ENCODE peak calls at places on chromosomes 16 and 17, in five cellular contexts. One of them, this sample, is unnamed.

GRCh38 chr17:69779378-69780214 is 295.4 kb upstream of the KCNJ16 start:
- DNase-seq in bronchial epithelial cell: peak
- DNase-seq in transverse colon: no peak
- DNase-seq in AG09309: no peak
- DNase-seq in thyroid gland: no peak
- DNase-seq in this sample: peak

GRCh38 chr17:43732961-43733360 is 25.6 kb downstream of the SOST start:
- DNase-seq in AG09309: peak
- DNase-seq in thyroid gland: no peak
- DNase-seq in transverse colon: no peak
- DNase-seq in bronchial epithelial cell: peak
- DNase-seq in this sample: peak

GRCh38 chr17:46072998-46073397 is 73.9 kb downstream of the STH start:
- DNase-seq in transverse colon: no peak
- DNase-seq in thyroid gland: no peak
- DNase-seq in AG09309: no peak
- DNase-seq in bronchial epithelial cell: no peak
- DNase-seq in this sample: no peak

GRCh38 chr16:88387177-88387576 is 4.4 kb downstream of the ZNF469 start:
- DNase-seq in bronchial epithelial cell: no peak
- DNase-seq in transverse colon: no peak
- DNase-seq in AG09309: no peak
- DNase-seq in thyroid gland: no peak
- DNase-seq in this sample: no peak

GRCh38 chr17:50056961-50057330 is 1.0 kb downstream of the ITGA3 start:
- DNase-seq in transverse colon: peak
- DNase-seq in bronchial epithelial cell: no peak
- DNase-seq in thyroid gland: peak
- DNase-seq in AG09309: no peak
- DNase-seq in this sample: peak

GRCh38 chr17:70434536-70435490 is 265.5 kb downstream of the KCNJ2 start:
- DNase-seq in AG09309: no peak
- DNase-seq in bronchial epithelial cell: no peak
- DNase-seq in thyroid gland: no peak
- DNase-seq in transverse colon: peak
- DNase-seq in this sample: no peak

GRCh38 chr17:74061758-74062157 is 141.7 kb upstream of the RPL38 start:
- DNase-seq in transverse colon: no peak
- DNase-seq in bronchial epithelial cell: no peak
- DNase-seq in AG09309: no peak
- DNase-seq in thyroid gland: no peak
- DNase-seq in this sample: no peak

GRCh38 chr16:19722269-19722952 is 4.3 kb downstream of the IQCK start:
- DNase-seq in thyroid gland: no peak
- DNase-seq in bronchial epithelial cell: no peak
- DNase-seq in AG09309: no peak
- DNase-seq in transverse colon: no peak
- DNase-seq in this sample: no peak

GRCh38 chr17:45574376-45574775 is 83.9 kb upstream of the PLEKHM1 start:
- DNase-seq in thyroid gland: no peak
- DNase-seq in bronchial epithelial cell: no peak
- DNase-seq in transverse colon: no peak
- DNase-seq in AG09309: peak
- DNase-seq in this sample: no peak

GRCh38 chr17:15465045-15465701 is 2.2 kb downstream of the CDRT4 start:
- DNase-seq in AG09309: no peak
- DNase-seq in bronchial epithelial cell: no peak
- DNase-seq in thyroid gland: no peak
- DNase-seq in transverse colon: no peak
- DNase-seq in this sample: no peak

GRCh38 chr16:71203631-71204030 is 26.9 kb downstream of the HYDIN start:
- DNase-seq in thyroid gland: no peak
- DNase-seq in bronchial epithelial cell: no peak
- DNase-seq in transverse colon: no peak
- DNase-seq in AG09309: no peak
- DNase-seq in this sample: no peak

GRCh38 chr17:49390548-49391324 is 23.9 kb downstream of the PHB1 start:
- DNase-seq in transverse colon: peak
- DNase-seq in thyroid gland: no peak
- DNase-seq in AG09309: no peak
- DNase-seq in bronchial epithelial cell: no peak
- DNase-seq in this sample: no peak

GRCh38 chr16:57590654-57591085 is 37.8 kb upstream of the ADGRG1 start:
- DNase-seq in AG09309: peak
- DNase-seq in transverse colon: no peak
- DNase-seq in thyroid gland: no peak
- DNase-seq in bronchial epithelial cell: peak
- DNase-seq in this sample: peak

GRCh38 chr16:89557230-89557935 is 3.1 kb upstream of the RPL13 start:
- DNase-seq in transverse colon: peak
- DNase-seq in bronchial epithelial cell: peak
- DNase-seq in AG09309: peak
- DNase-seq in thyroid gland: peak
- DNase-seq in this sample: peak

GRCh38 chr17:55437165-55437605 is 15.6 kb upstream of the MMD start:
- DNase-seq in transverse colon: no peak
- DNase-seq in AG09309: no peak
- DNase-seq in thyroid gland: peak
- DNase-seq in bronchial epithelial cell: no peak
- DNase-seq in this sample: no peak

GRCh38 chr16:81629896-81630631 is 149.0 kb upstream of the PLCG2 start:
- DNase-seq in AG09309: no peak
- DNase-seq in thyroid gland: peak
- DNase-seq in bronchial epithelial cell: no peak
- DNase-seq in transverse colon: no peak
- DNase-seq in this sample: no peak

GRCh38 chr16:72815348-72816318 is 232.3 kb downstream of the ZFHX3 start:
- DNase-seq in thyroid gland: no peak
- DNase-seq in AG09309: no peak
- DNase-seq in bronchial epithelial cell: no peak
- DNase-seq in transverse colon: no peak
- DNase-seq in this sample: no peak

GRCh38 chr16:49327466-49327865 is 45.8 kb upstream of the CBLN1 start:
- DNase-seq in bronchial epithelial cell: no peak
- DNase-seq in thyroid gland: no peak
- DNase-seq in transverse colon: no peak
- DNase-seq in AG09309: no peak
- DNase-seq in this sample: no peak

GRCh38 chr17:74552037-74552436 is 6.1 kb upstream of the CD300C start:
- DNase-seq in AG09309: no peak
- DNase-seq in thyroid gland: no peak
- DNase-seq in transverse colon: no peak
- DNase-seq in bronchial epithelial cell: peak
- DNase-seq in this sample: peak

GRCh38 chr16:25586826-25587225 is 104.9 kb upstream of the HS3ST4 start:
- DNase-seq in AG09309: no peak
- DNase-seq in transverse colon: no peak
- DNase-seq in thyroid gland: no peak
- DNase-seq in bronchial epithelial cell: no peak
- DNase-seq in this sample: no peak

GRCh38 chr17:27575100-27575911 is 55.7 kb upstream of the LGALS9 start:
- DNase-seq in AG09309: no peak
- DNase-seq in transverse colon: no peak
- DNase-seq in bronchial epithelial cell: no peak
- DNase-seq in thyroid gland: no peak
- DNase-seq in this sample: no peak

GRCh38 chr17:81647640-81648012 is 8.7 kb downstream of the PDE6G start:
- DNase-seq in AG09309: no peak
- DNase-seq in thyroid gland: no peak
- DNase-seq in transverse colon: no peak
- DNase-seq in bronchial epithelial cell: no peak
- DNase-seq in this sample: no peak

GRCh38 chr16:1510272-1510671 is 17.1 kb downstream of the TELO2 start:
- DNase-seq in AG09309: no peak
- DNase-seq in transverse colon: no peak
- DNase-seq in bronchial epithelial cell: no peak
- DNase-seq in thyroid gland: no peak
- DNase-seq in this sample: no peak

GRCh38 chr16:48076455-48077012 is 79.3 kb downstream of the ABCC12 start:
- DNase-seq in AG09309: no peak
- DNase-seq in bronchial epithelial cell: peak
- DNase-seq in transverse colon: no peak
- DNase-seq in thyroid gland: no peak
- DNase-seq in this sample: peak

GRCh38 chr17:69828087-69828486 is 246.9 kb upstream of the KCNJ16 start:
- DNase-seq in thyroid gland: peak
- DNase-seq in transverse colon: no peak
- DNase-seq in AG09309: no peak
- DNase-seq in bronchial epithelial cell: no peak
- DNase-seq in this sample: no peak

GRCh38 chr17:81858967-81859905 is 1.1 kb downstream of the P4HB start:
- DNase-seq in transverse colon: no peak
- DNase-seq in bronchial epithelial cell: no peak
- DNase-seq in thyroid gland: no peak
- DNase-seq in AG09309: no peak
- DNase-seq in this sample: no peak

GRCh38 chr16:50293994-50294855 is 27.9 kb downstream of the ADCY7 start:
- DNase-seq in transverse colon: no peak
- DNase-seq in thyroid gland: no peak
- DNase-seq in AG09309: no peak
- DNase-seq in bronchial epithelial cell: no peak
- DNase-seq in this sample: no peak

GRCh38 chr16:73231379-73231778 is 183.5 kb upstream of the ZFHX3 start:
- DNase-seq in AG09309: no peak
- DNase-seq in bronchial epithelial cell: no peak
- DNase-seq in transverse colon: no peak
- DNase-seq in thyroid gland: no peak
- DNase-seq in this sample: no peak

DNA sequence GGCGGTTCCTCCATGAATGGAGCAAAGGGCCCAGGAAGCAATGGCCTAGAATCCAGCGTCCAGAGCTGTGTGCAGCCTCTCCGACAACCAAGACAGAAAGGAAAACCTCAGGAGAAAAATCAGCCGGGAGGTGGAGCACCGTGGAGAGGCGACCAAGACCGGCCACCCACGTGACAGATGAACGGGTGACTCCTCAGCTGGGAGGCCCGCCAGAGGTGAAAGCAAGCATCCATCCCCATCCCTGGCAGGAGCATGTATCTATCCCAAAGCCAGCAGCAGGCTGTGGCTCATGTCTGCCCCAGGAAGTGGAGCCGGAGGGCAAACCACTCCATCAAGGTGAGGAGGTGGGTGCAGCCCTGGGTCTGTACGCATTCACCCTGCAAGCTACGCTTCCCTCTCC is 52.1 kb downstream of the FOXL1 start:
- DNase-seq in transverse colon: no peak
- DNase-seq in bronchial epithelial cell: no peak
- DNase-seq in thyroid gland: no peak
- DNase-seq in AG09309: no peak
- DNase-seq in this sample: no peak
- TF ChIP-seq CTCF in transverse colon: no peak
- TF ChIP-seq CTCF in bronchial epithelial cell: no peak
- TF ChIP-seq CTCF in thyroid gland: no peak
- TF ChIP-seq CTCF in AG09309: no peak
- TF ChIP-seq CTCF in this sample: no peak

DNA sequence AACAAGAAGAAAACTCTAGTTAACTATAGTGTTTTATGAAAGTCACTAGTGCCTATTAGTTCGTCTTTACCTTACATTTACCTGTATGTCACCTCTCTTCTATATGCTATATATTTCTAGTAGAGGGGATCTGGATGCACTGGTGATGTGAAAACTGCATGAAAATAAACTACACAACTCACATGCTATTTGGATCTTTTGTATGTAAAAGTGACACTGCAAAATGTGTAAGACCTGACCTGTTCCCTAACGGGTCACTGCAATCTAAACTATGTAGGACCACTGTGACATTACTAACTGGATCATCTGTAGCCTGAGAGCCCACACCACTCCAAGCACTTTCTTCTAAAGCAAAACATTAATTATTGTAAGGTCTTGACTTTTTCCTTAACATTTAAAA is 1.7 kb downstream of the BLMH start:
- DNase-seq in bronchial epithelial cell: no peak
- DNase-seq in thyroid gland: no peak
- DNase-seq in transverse colon: no peak
- DNase-seq in AG09309: no peak
- DNase-seq in this sample: no peak
- H3K4me3 ChIP-seq in bronchial epithelial cell: no peak
- H3K4me3 ChIP-seq in thyroid gland: no peak
- H3K4me3 ChIP-seq in transverse colon: no peak
- H3K4me3 ChIP-seq in AG09309: no peak
- H3K4me3 ChIP-seq in this sample: no peak

DNA sequence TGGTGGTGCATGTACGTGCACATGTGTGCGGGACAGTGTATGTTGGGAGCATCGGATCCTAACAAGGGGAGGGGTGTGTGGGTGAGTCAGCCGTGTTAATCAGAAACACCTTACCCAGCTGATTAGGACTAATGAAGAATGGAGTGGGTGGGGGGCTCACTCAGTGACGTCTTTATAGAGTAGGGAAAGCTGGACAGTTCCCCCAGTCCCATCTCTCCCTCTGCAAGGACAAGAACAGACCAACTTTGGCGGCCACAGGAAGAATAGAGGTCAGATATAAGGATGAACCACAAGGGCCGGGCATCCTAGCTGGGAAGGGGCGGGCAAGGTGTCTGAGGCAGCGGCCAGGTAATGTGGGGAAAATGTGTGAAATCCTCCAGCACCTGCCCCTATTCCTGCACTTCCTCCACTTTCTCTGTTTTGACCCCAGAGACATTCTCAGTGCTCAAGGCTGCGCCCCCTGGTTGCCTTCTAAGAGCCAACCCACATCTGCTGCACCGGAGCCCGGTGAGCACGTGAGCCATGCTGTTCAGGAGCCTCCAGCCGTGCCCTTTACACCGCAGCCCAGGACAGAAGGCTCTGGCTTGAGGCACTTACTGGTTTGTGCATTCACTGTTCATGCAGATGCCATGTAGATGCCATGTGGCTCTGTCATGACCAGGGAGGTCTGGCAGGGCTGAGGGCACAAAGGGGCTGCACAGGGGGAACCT is 18.9 kb upstream of the TBX21 start:
- DNase-seq in transverse colon: no peak
- DNase-seq in bronchial epithelial cell: no peak
- DNase-seq in AG09309: no peak
- DNase-seq in thyroid gland: no peak
- DNase-seq in this sample: no peak
- TF ChIP-seq CTCF in transverse colon: no peak
- TF ChIP-seq CTCF in bronchial epithelial cell: no peak
- TF ChIP-seq CTCF in AG09309: no peak
- TF ChIP-seq CTCF in thyroid gland: no peak
- TF ChIP-seq CTCF in this sample: no peak

GRCh38 chr17:2485543-2485942 is 26.1 kb downstream of the METTL16 start:
- DNase-seq in AG09309: no peak
- DNase-seq in transverse colon: no peak
- DNase-seq in thyroid gland: no peak
- DNase-seq in bronchial epithelial cell: peak
- DNase-seq in this sample: peak

GRCh38 chr17:2483084-2483483 is 28.6 kb downstream of the METTL16 start:
- DNase-seq in bronchial epithelial cell: no peak
- DNase-seq in thyroid gland: no peak
- DNase-seq in transverse colon: no peak
- DNase-seq in AG09309: no peak
- DNase-seq in this sample: no peak

GRCh38 chr17:2487306-2487705 is 24.4 kb downstream of the METTL16 start:
- DNase-seq in bronchial epithelial cell: peak
- DNase-seq in transverse colon: no peak
- DNase-seq in AG09309: no peak
- DNase-seq in thyroid gland: no peak
- DNase-seq in this sample: peak

GRCh38 chr17:2484876-2485275 is 26.8 kb downstream of the METTL16 start:
- DNase-seq in transverse colon: no peak
- DNase-seq in bronchial epithelial cell: peak
- DNase-seq in thyroid gland: no peak
- DNase-seq in AG09309: no peak
- DNase-seq in this sample: peak

GRCh38 chr17:2485970-2486369 is 25.7 kb downstream of the METTL16 start:
- DNase-seq in AG09309: no peak
- DNase-seq in bronchial epithelial cell: no peak
- DNase-seq in thyroid gland: no peak
- DNase-seq in transverse colon: no peak
- DNase-seq in this sample: no peak
- H3K4me3 ChIP-seq in AG09309: no peak
- H3K4me3 ChIP-seq in bronchial epithelial cell: peak
- H3K4me3 ChIP-seq in thyroid gland: no peak
- H3K4me3 ChIP-seq in transverse colon: no peak
- H3K4me3 ChIP-seq in this sample: peak

This sample was measured in epithelial cell of esophagus.